ENCODE peak calls at places on chromosomes 11 and 22, in eight cellular contexts. F is effector memory CD4-positive, alpha-beta T cell; J is fibroblast of mammary gland; I is tibial nerve; G is transverse colon; A is HFF-Myc; V is kidney epithelial cell; H is dorsolateral prefrontal cortex. N is an unnamed sample.

GRCh38 chr11:110971110-110971509 is 258.9 kb upstream of the ARHGAP20 start:
- DNase-seq in J (peak; percentile 28), I (no peak), V (peak; percentile 65), F (no peak), G (no peak), H (no peak), A (peak; percentile 17), N (no peak)

GRCh38 chr11:1402355-1402754 is 12.6 kb downstream of the BRSK2 start:
- DNase-seq in A (no peak), V (no peak), H (no peak), I (no peak), J (no peak), F (no peak), G (no peak), N (no peak)

GRCh38 chr11:113163291-113164030 is 150.9 kb upstream of the TTC12 start:
- DNase-seq in A (no peak), V (no peak), I (peak; percentile 38), F (no peak), J (peak; percentile 73), G (no peak), H (no peak), N (no peak)

GRCh38 chr22:29716814-29717213 is 3.0 kb upstream of the CABP7 start:
- DNase-seq in I (no peak), A (peak; percentile 24), J (peak; percentile 66), H (peak; percentile 62), G (peak; percentile 53), F (no peak), V (peak; percentile 58), N (no peak)

GRCh38 chr22:23301591-23301990 is 121.3 kb downstream of the BCR start:
- DNase-seq in F (no peak), H (no peak), V (no peak), I (no peak), J (no peak), A (no peak), G (no peak), N (no peak)

GRCh38 chr11:267491-267994 is 10.7 kb upstream of the NLRP6 start:
- DNase-seq in F (peak; percentile 52), A (no peak), J (peak; percentile 16), I (no peak), H (no peak), G (peak; percentile 75), V (no peak), N (no peak)

GRCh38 chr22:19449422-19449767 is 1.9 kb upstream of the C22orf39 start:
- DNase-seq in A (no peak), V (no peak), G (no peak), H (no peak), F (no peak), I (no peak), J (no peak), N (no peak)

GRCh38 chr11:30128269-30128932 is 102.4 kb upstream of the FSHB start:
- DNase-seq in I (no peak), G (no peak), V (no peak), J (peak; percentile 82), A (no peak), H (no peak), F (no peak), N (peak; percentile 21)

GRCh38 chr22:24146791-24147353 is 34.4 kb upstream of the SUSD2 start:
- DNase-seq in G (peak; percentile 42), A (peak; percentile 63), J (peak; percentile 77), V (no peak), I (no peak), F (no peak), H (no peak), N (no peak)

GRCh38 chr11:119337581-119338317 is 2.9 kb downstream of the C1QTNF5 start:
- DNase-seq in V (no peak), J (peak; percentile 48), H (no peak), A (peak; percentile 29), I (no peak), F (no peak), G (no peak), N (no peak)

GRCh38 chr11:123460006-123460700 is 30.1 kb downstream of the GRAMD1B start:
- DNase-seq in V (no peak), F (no peak), G (no peak), H (no peak), I (no peak), J (no peak), A (no peak), N (no peak)

GRCh38 chr11:32087602-32088001 is 3.3 kb upstream of the RCN1 start:
- DNase-seq in I (no peak), V (no peak), F (no peak), G (no peak), J (peak; percentile 86), H (no peak), A (no peak), N (no peak)

GRCh38 chr11:20035701-20036601 is 124.3 kb downstream of the DBX1 start:
- DNase-seq in F (no peak), V (peak; percentile 86), H (no peak), G (no peak), I (peak; percentile 29), J (peak; percentile 99), A (no peak), N (no peak)

GRCh38 chr11:117005758-117006157 is 92.5 kb downstream of the SIK3 start:
- DNase-seq in H (no peak), F (no peak), A (no peak), G (no peak), V (no peak), I (no peak), J (no peak), N (no peak)

GRCh38 chr11:106077609-106078517 is at the start of gene AASDHPPT:
- DNase-seq in J (peak; percentile 54), V (no peak), H (no peak), A (no peak), I (peak; percentile 16), G (no peak), F (no peak), N (peak; percentile 15)

GRCh38 chr11:106082096-106082495 is 4.6 kb downstream of the AASDHPPT start:
- DNase-seq in V (no peak), F (no peak), I (no peak), H (no peak), G (no peak), J (no peak), A (no peak), N (no peak)

GRCh38 chr11:106072804-106073203 is 4.3 kb downstream of the KBTBD3 start:
- DNase-seq in J (no peak), G (no peak), F (no peak), V (no peak), H (no peak), I (no peak), A (no peak), N (no peak)

GRCh38 chr11:106076421-106076922 is 675 bp downstream of the KBTBD3 start:
- DNase-seq in V (no peak), F (no peak), J (no peak), H (no peak), I (no peak), G (peak; percentile 12), A (no peak), N (no peak)

GRCh38 chr11:106076923-106077608 is at the start of gene KBTBD3:
- DNase-seq in H (peak; percentile 98), G (peak; percentile 99), A (peak; percentile 99), V (peak; percentile 96), F (peak; percentile 99), J (peak; percentile 99), I (peak; percentile 95), N (peak; percentile 98)
- H3K4me3 ChIP-seq in H (peak within 1 kb of the TSS; percentile 83), G (peak within 1 kb of the TSS; percentile 91), A (peak within 1 kb of the TSS; percentile 88), V (peak within 1 kb of the TSS; percentile 90), F (peak within 1 kb of the TSS; percentile 84), J (peak within 1 kb of the TSS; percentile 98), I (peak within 1 kb of the TSS; percentile 89), N (peak within 1 kb of the TSS; percentile 90)

DNA sequence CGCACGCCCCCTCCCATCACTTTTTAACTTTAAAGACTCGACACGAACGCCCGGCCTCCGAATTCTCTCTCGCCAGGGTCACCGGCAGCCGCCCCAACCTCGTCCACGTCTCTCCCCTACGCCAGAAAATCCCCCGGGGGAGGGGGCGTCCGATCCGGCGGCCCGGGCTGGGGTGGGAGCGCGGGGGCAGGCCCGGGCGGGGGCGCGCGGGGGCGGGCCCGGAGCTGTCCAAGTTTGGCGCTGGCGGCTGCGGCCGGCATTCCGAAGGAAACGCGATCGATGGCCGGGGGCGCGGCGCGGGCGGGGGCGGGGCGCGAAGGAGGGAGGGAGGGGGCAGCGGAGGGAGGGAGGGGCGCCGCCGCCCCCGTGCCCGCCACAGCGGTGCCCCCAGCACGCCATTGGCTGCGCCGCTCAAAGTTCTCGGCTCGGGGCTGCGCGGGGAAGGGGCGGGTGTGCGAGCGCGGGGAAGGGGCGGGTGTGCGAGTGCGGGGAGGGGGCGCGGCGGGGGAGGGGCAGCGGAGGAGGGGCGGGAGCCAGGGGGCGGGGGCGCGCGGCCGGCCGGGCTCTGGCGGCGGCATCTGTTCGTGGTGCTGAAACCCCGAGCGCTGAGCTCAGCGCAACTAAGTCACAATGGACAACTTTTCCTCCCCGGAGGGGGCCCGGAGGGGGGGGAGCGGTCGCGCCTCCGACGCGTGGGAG is 2.4 kb downstream of the PHF21B start:
- DNase-seq in I (no peak), A (no peak), G (no peak), J (no peak), V (no peak), H (no peak), F (no peak), N (no peak)
- H3K4me3 ChIP-seq in I (peak overlapping the region; percentile 37), A (peak overlapping the region; percentile 28), G (peak overlapping the region; percentile 31), J (no peak overlapping the region), V (no peak overlapping the region), H (peak overlapping the region; percentile 73), F (no peak overlapping the region), N (no peak overlapping the region)

GRCh38 chr11:76641905-76642304 is 28.6 kb downstream of the LRRC32 start:
- DNase-seq in A (no peak), F (no peak), I (no peak), G (no peak), H (no peak), J (no peak), V (no peak), N (no peak)

GRCh38 chr11:76638267-76639197 is 32.0 kb downstream of the LRRC32 start:
- DNase-seq in V (no peak), H (no peak), F (no peak), J (no peak), A (no peak), I (no peak), G (no peak), N (no peak)

GRCh38 chr11:76637491-76638266 is 32.9 kb downstream of the LRRC32 start:
- DNase-seq in H (no peak), I (no peak), V (no peak), F (no peak), G (peak; percentile 32), A (no peak), J (no peak), N (no peak)

GRCh38 chr11:76640540-76640939 is 30.0 kb downstream of the LRRC32 start:
- DNase-seq in A (no peak), J (no peak), I (no peak), G (no peak), V (no peak), F (no peak), H (no peak), N (no peak)

DNA sequence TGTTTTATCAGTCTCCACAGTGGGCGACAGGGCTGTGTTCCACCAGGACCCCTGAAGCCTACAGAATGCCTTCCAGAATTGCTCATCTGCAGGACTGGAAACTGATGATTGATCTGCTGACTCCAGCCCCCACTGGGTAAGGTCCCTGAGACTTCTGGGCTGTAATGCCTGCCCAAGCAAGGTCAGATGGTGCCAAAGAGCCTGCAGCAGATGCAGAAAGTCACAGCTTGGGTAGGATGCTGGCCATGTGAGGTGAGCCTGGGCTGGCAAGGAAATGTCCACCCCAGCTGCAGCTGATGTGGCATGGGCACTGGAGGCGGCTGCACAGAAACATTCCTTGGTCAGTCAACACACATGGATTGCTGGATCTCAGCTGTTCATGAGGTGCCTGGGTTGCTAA is 30.9 kb downstream of the LRRC32 start:
- DNase-seq in J (no peak), H (no peak), A (no peak), I (no peak), G (no peak), V (no peak), F (no peak), N (no peak)
- H3K4me3 ChIP-seq in J (no peak overlapping the region), H (no peak overlapping the region), A (no peak overlapping the region), I (no peak overlapping the region), G (no peak overlapping the region), V (no peak overlapping the region), F (no peak overlapping the region), N (no peak overlapping the region)

GRCh38 chr22:42022162-42022847 is 23.7 kb downstream of the WBP2NL start:
- DNase-seq in I (no peak), H (no peak), J (no peak), A (no peak), V (peak; percentile 10), F (no peak), G (peak; percentile 32), N (no peak)
- H3K4me3 ChIP-seq in I (no peak overlapping the region), H (no peak overlapping the region), J (no peak overlapping the region), A (no peak overlapping the region), V (no peak overlapping the region), F (no peak overlapping the region), G (no peak overlapping the region), N (no peak overlapping the region)

N was measured in Jurkat, Clone E6-1.